ENCODE peak calls at places on chromosomes 1 and 21, in five cellular contexts. X is transverse colon; M is stimulated activated naive CD8-positive, alpha-beta T cell treated with anti-CD3 and anti-CD28 coated beads, Interleukin-15, amount 100 ng/mL, for 72 hours; K is stimulated activated CD4-positive, alpha-beta T cell treated with anti-CD3 and anti-CD28 coated beads, Interleukin-2, amount 100 ng/mL, for 24 hours; S is SJSA1. L is an unnamed sample.

GRCh38 chr21:44382536-44382935 is 29.1 kb downstream of the TRPM2 start:
- DNase-seq in K (no peak), S (no peak), M (no peak), X (no peak), L (no peak)

GRCh38 chr1:158103860-158104522 is 76.7 kb upstream of the CD1D start:
- DNase-seq in M (no peak), K (no peak), X (no peak), S (no peak), L (no peak)

GRCh38 chr1:232398823-232399222 is 231.1 kb downstream of the SIPA1L2 start:
- DNase-seq in K (no peak), M (no peak), X (no peak), S (no peak), L (no peak)

GRCh38 chr1:89843279-89844121 is 22.7 kb downstream of the LRRC8D start:
- DNase-seq in K (peak), S (peak), M (peak), X (peak), L (peak)

GRCh38 chr1:27332536-27333281 is 9.1 kb upstream of the SYTL1 start:
- DNase-seq in K (peak), X (peak), S (peak), M (peak), L (no peak)

GRCh38 chr1:27015260-27015659 is 2.6 kb upstream of the TENT5B start:
- DNase-seq in X (no peak), K (no peak), S (no peak), M (no peak), L (no peak)

GRCh38 chr1:212816567-212817278 is 25.0 kb downstream of the TATDN3 start:
- DNase-seq in S (no peak), M (no peak), X (no peak), K (no peak), L (no peak)

GRCh38 chr1:111503585-111504060 is at the start of the genes ADORA3 and TMIGD3:
- DNase-seq in S (no peak), K (no peak), M (no peak), X (peak), L (no peak)

GRCh38 chr1:79161077-79161476 is 154.5 kb upstream of the ADGRL4 start:
- DNase-seq in S (no peak), X (no peak), M (no peak), K (no peak), L (peak)

GRCh38 chr1:97630968-97631367 is 289.9 kb downstream of the DPYD start:
- DNase-seq in X (no peak), M (no peak), S (no peak), K (no peak), L (no peak)

GRCh38 chr1:31383967-31384366 is 11.1 kb upstream of the FABP3 start:
- DNase-seq in S (no peak), K (no peak), X (peak), M (no peak), L (no peak)

GRCh38 chr1:223177681-223178080 is 34.6 kb upstream of the TLR5 start:
- DNase-seq in K (no peak), M (no peak), S (no peak), X (peak), L (no peak)

GRCh38 chr1:92425617-92426016 is 61.1 kb downstream of the GFI1 start:
- DNase-seq in K (no peak), M (no peak), S (no peak), X (no peak), L (no peak)

GRCh38 chr1:177383715-177384114 is 213.0 kb downstream of the BRINP2 start:
- DNase-seq in S (no peak), M (no peak), X (no peak), K (no peak), L (no peak)

GRCh38 chr1:68384321-68384813 is 65.4 kb downstream of the RPE65 start:
- DNase-seq in S (peak), K (no peak), M (no peak), X (no peak), L (peak)

GRCh38 chr1:28510350-28511223 is 4.7 kb downstream of the RCC1 start:
- DNase-seq in K (peak), X (no peak), S (no peak), M (peak), L (no peak)

GRCh38 chr1:54405894-54406293 is 300 bp downstream of the SSBP3 start:
- DNase-seq in M (no peak), X (no peak), S (no peak), K (no peak), L (no peak)

GRCh38 chr1:167207940-167208623 is 12.6 kb upstream of the POU2F1 start:
- DNase-seq in X (no peak), M (no peak), S (no peak), K (no peak), L (no peak)

GRCh38 chr21:45475004-45475685 is 67.1 kb downstream of the SLC19A1 start:
- DNase-seq in M (no peak), X (no peak), S (no peak), K (no peak), L (no peak)

GRCh38 chr1:184716158-184716557 is 38.5 kb downstream of the EDEM3 start:
- DNase-seq in M (no peak), X (no peak), K (no peak), S (no peak), L (no peak)

GRCh38 chr21:40835179-40835694 is 11.7 kb downstream of the DSCAM start:
- DNase-seq in M (no peak), K (no peak), X (no peak), S (no peak), L (no peak)

GRCh38 chr1:23385119-23385621 is 15.5 kb upstream of the ZNF436 start:
- DNase-seq in X (no peak), S (no peak), K (no peak), M (no peak), L (no peak)

GRCh38 chr1:20684050-20684620 is 23.0 kb upstream of the DDOST start:
- DNase-seq in S (no peak), K (no peak), X (no peak), M (no peak), L (no peak)

GRCh38 chr1:56910441-56910985 is 55.3 kb downstream of the C8B start:
- DNase-seq in M (no peak), K (no peak), X (no peak), S (no peak), L (no peak)

GRCh38 chr1:33435096-33435820 is 4.4 kb upstream of the PHC2 start:
- DNase-seq in X (no peak), M (no peak), S (peak), K (no peak), L (no peak)

GRCh38 chr1:157310401-157310800 is 172.2 kb upstream of the ETV3 start:
- DNase-seq in X (no peak), M (no peak), K (no peak), S (no peak), L (no peak)

GRCh38 chr1:11778844-11779623 is 17.0 kb downstream of the C1orf167 start:
- DNase-seq in M (no peak), S (no peak), K (no peak), X (no peak), L (no peak)

GRCh38 chr1:206041640-206042039 is 11.3 kb upstream of the RHEX start:
- DNase-seq in X (no peak), S (no peak), M (no peak), K (no peak), L (no peak)

GRCh38 chr1:89704014-89704413 is 71.1 kb downstream of the LRRC8C start:
- DNase-seq in M (no peak), X (no peak), S (no peak), K (no peak), L (no peak)

GRCh38 chr1:98086796-98087195 is 166.0 kb upstream of the DPYD start:
- DNase-seq in S (peak), K (no peak), M (no peak), X (no peak), L (peak)

GRCh38 chr1:6996371-6996770 is 211.1 kb downstream of the CAMTA1 start:
- DNase-seq in K (no peak), X (no peak), M (peak), S (no peak), L (no peak)

GRCh38 chr1:204254031-204254661 is 40.4 kb upstream of the GOLT1A start:
- DNase-seq in K (no peak), S (no peak), M (no peak), X (peak), L (no peak)

GRCh38 chr1:201721131-201722049 is 107.6 kb upstream of the IPO9 start:
- DNase-seq in S (no peak), K (no peak), X (no peak), M (no peak), L (no peak)

GRCh38 chr21:45511661-45512431 is 30.4 kb downstream of the SLC19A1 start:
- DNase-seq in S (no peak), M (no peak), X (no peak), K (no peak), L (no peak)

GRCh38 chr1:234772345-234773147 is 162.6 kb upstream of the IRF2BP2 start:
- DNase-seq in X (peak), S (peak), K (peak), M (peak), L (peak)

GRCh38 chr1:111506561-111506960 is 3.1 kb upstream of the ADORA3 start:
- DNase-seq in X (no peak), S (no peak), M (no peak), K (no peak), L (no peak)

GRCh38 chr1:10960954-10961833 is 51.3 kb upstream of the TARDBP start:
- DNase-seq in K (peak), S (peak), X (peak), M (peak), L (no peak)